ENCODE peak calls at places on chromosomes 13 and 19, in six cellular contexts. K, X, D, I, A and H are unnamed samples. For H3K4me1, the result is how much of the 10 kb centered on the place peaks cover.

GRCh38 chr13:49610176-49610575 is 18.1 kb upstream of the ARL11 start:
- DNase-seq in D (no peak), X (no peak), A (no peak), I (no peak), K (peak), H (no peak)

GRCh38 chr19:30547192-30547591 is 175.0 kb downstream of the ZNF536 start:
- DNase-seq in X (no peak), K (no peak), A (no peak), D (no peak), I (no peak), H (no peak)

GRCh38 chr13:52800856-52801255 is 47.6 kb downstream of the PCDH8 start:
- DNase-seq in K (no peak), A (no peak), D (no peak), I (no peak), X (no peak), H (no peak)

GRCh38 chr13:74661851-74662250 is 527.6 kb upstream of the KLF12 start:
- DNase-seq in D (peak), I (no peak), A (no peak), X (no peak), K (no peak), H (no peak)

GRCh38 chr13:26605845-26606244 is 48.4 kb downstream of the WASF3 start:
- DNase-seq in I (peak), D (no peak), A (no peak), K (no peak), X (no peak), H (no peak)

GRCh38 chr19:956747-957451 is 27.2 kb upstream of the WDR18 start:
- DNase-seq in K (peak), D (peak), A (no peak), X (peak), I (peak), H (no peak)

GRCh38 chr19:52640916-52641315 is 2.8 kb upstream of the ZNF83 start:
- DNase-seq in D (peak), I (peak), X (no peak), A (no peak), K (no peak), H (no peak)

GRCh38 chr19:21568816-21569496 is 63.6 kb downstream of the ZNF429 start:
- DNase-seq in A (peak), X (peak), I (no peak), K (no peak), D (peak), H (peak)

GRCh38 chr19:19417618-19418270 is 12.3 kb downstream of the GATAD2A start:
- DNase-seq in I (no peak), D (no peak), K (no peak), X (no peak), A (no peak), H (no peak)

GRCh38 chr13:72504026-72504925 is 223.2 kb downstream of the MZT1 start:
- DNase-seq in D (no peak), A (no peak), I (no peak), X (no peak), K (no peak), H (no peak)

GRCh38 chr13:34762312-34762711 is 179.8 kb upstream of the NBEA start:
- DNase-seq in D (peak), X (no peak), I (no peak), K (no peak), A (no peak), H (no peak)

GRCh38 chr13:32905864-32906180 is 110.4 kb upstream of the KL start:
- DNase-seq in A (no peak), K (no peak), D (peak), X (no peak), I (no peak), H (no peak)

DNA sequence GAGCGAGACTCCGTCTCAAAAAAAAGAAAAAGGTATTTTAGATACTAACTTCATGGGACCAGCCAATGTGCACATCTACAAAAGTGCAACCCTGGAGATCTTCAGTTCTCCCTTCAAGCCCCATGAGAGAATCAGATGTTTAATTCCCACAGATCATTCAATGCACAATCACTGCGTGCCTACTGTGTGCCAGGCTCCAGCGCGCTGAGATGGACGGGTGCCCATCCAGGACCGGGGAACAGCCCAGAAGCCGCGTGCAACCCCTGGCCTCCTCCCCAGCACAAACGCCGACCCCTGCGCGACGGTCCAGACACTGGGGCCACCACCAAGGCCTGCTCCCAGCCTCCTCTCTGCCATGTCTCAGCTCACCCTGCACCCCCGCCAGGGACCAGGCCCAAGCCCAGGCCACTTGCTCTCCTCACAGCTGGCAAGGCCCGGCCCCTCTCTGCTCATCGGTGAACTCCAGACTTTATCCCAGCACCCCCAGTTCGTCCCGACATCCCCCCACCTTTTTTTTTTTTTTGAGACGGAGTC is 5.3 kb downstream of the BTBD2 start:
- DNase-seq in A (no peak), K (no peak), D (no peak), X (peak), I (no peak), H (no peak)
- H3K4me1 ChIP-seq in A (under half), K (under half), D (under half), X (under half), I (under half), H (under half)

GRCh38 chr13:50690020-50690419 is 153.5 kb downstream of the DLEU7 start:
- DNase-seq in D (no peak), A (no peak), X (no peak), I (no peak), K (no peak), H (no peak)
- H3K27ac ChIP-seq in D (no peak), A (no peak), X (no peak), I (no peak), K (no peak), H (no peak)

GRCh38 chr19:47511128-47511517 is 3.7 kb downstream of the NAPA start:
- DNase-seq in A (no peak), I (no peak), K (no peak), D (peak), X (peak), H (no peak)

GRCh38 chr19:47512183-47512947 is 2.5 kb downstream of the NAPA start:
- DNase-seq in I (no peak), X (no peak), D (peak), K (no peak), A (no peak), H (peak)

GRCh38 chr19:47514151-47514868 is 553 bp downstream of the NAPA start:
- DNase-seq in K (no peak), I (no peak), A (no peak), X (no peak), D (peak), H (no peak)

GRCh38 chr19:47511681-47512080 is 3.2 kb downstream of the NAPA start:
- DNase-seq in K (no peak), D (peak), X (no peak), A (no peak), I (no peak), H (no peak)

GRCh38 chr19:47512948-47513319 is 1.9 kb downstream of the NAPA start:
- DNase-seq in I (no peak), A (no peak), X (no peak), D (no peak), K (no peak), H (no peak)
- H3K4me1 ChIP-seq in I (under half), A (half or more), X (under half), D (under half), K (under half), H (under half)

GRCh38 chr13:103557878-103558277 is 491.7 kb upstream of the SLC10A2 start:
- DNase-seq in X (no peak), K (no peak), D (no peak), A (no peak), I (no peak), H (no peak)

GRCh38 chr13:103556681-103557080 is 490.5 kb upstream of the SLC10A2 start:
- DNase-seq in A (no peak), D (no peak), I (no peak), K (no peak), X (no peak), H (no peak)
- H3K27ac ChIP-seq in A (no peak), D (no peak), I (no peak), K (no peak), X (no peak), H (no peak)

GRCh38 chr13:80038371-80038770 is 302.6 kb downstream of the SPRY2 start:
- DNase-seq in D (no peak), I (no peak), K (no peak), A (no peak), X (no peak), H (no peak)
- H3K4me1 ChIP-seq in D (under half), I (under half), K (under half), A (under half), X (under half), H (under half)

DNA sequence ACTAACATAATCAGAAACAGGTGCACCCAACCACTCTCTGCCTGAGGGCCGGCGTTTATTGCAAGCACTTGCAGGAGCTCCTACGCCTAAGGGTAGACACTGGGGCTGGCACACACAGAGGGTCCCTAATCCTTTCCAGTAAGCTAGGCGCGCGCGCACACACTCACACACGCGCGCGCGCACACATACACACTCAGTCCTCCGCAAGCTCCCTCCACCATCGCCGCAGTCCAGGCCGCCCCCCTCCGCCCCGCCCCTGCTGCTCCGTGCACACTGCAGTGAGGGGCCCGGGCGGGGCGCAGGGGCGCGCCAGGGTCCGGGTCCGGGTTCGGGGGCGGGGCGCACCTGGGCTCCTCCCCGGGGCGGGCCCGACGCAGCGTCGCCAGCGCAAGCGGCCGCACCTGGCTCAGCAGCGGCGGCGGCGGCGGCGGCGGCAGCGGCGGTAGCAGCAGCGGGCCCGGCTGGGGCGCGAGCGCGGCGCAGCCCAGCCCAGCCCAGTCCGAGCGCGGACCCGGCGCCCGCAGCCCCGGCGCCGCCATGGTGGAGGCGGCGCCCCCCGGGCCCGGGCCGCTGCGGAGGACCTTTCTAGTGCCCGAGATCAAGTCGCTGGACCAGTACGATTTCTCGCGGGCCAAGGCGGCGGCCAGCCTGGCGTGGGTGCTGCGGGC is at the start of gene CAMSAP3:
- DNase-seq in K (peak), X (peak), I (peak), A (no peak), D (peak), H (peak)
- H3K27ac ChIP-seq in K (no peak), X (no peak), I (no peak), A (no peak), D (no peak), H (peak)

GRCh38 chr19:10021446-10021845 is 8.2 kb downstream of the RDH8 start:
- DNase-seq in D (no peak), A (no peak), I (no peak), X (no peak), K (no peak), H (no peak)
- H3K4me1 ChIP-seq in D (under half), A (under half), I (under half), X (under half), K (under half), H (under half)

GRCh38 chr13:112764028-112764427 is 74.2 kb downstream of the ATP11A start:
- DNase-seq in D (no peak), K (no peak), I (no peak), A (no peak), X (no peak), H (no peak)
- H3K27ac ChIP-seq in D (no peak), K (no peak), I (no peak), A (no peak), X (no peak), H (no peak)

GRCh38 chr19:49924004-49924880 is 4.8 kb upstream of the ATF5 start:
- DNase-seq in A (no peak), K (no peak), X (no peak), I (no peak), D (no peak), H (no peak)

GRCh38 chr19:49927526-49928264 is 1.3 kb upstream of the ATF5 start:
- DNase-seq in A (no peak), I (no peak), D (no peak), K (no peak), X (peak), H (no peak)

GRCh38 chr19:49929121-49929610 is at the start of the genes ATF5 and NUP62:
- DNase-seq in A (peak), K (peak), D (peak), I (peak), X (peak), H (peak)

GRCh38 chr19:49925486-49925885 is 3.5 kb upstream of the ATF5 start:
- DNase-seq in I (no peak), K (no peak), A (no peak), X (peak), D (no peak), H (no peak)

GRCh38 chr19:49926520-49926919 is 2.5 kb upstream of the ATF5 start:
- DNase-seq in X (peak), I (no peak), K (no peak), A (no peak), D (no peak), H (no peak)
- H3K4me1 ChIP-seq in X (under half), I (under half), K (under half), A (under half), D (under half), H (under half)

DNA sequence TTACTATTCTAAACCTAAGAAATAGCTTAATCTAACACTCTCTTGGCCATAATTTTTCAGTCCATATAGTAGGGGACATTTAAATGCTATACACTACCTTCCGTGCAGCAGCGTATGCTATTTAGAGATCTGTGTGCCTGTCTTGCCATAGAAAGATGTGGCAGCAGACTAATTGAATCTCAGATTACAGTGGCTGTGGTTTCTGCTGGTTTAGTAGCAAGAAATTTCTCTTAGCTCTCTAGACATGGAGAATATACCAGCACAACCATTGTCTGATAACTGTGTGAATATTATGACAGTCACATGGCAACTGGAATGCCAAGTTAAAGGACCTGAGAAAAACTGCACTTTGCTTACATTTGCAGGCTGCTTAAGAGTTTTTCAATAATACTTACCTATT is 672.4 kb upstream of the MIR17HG start:
- DNase-seq in X (no peak), K (peak), A (no peak), I (no peak), D (no peak), H (no peak)
- H3K27ac ChIP-seq in X (no peak), K (no peak), A (no peak), I (no peak), D (no peak), H (no peak)